ENCODE peak calls at places on chromosome 9, in six cellular contexts. T, X, P, Z, J and O are unnamed samples.

GRCh38 chr9:95053611-95054440 is 263.7 kb downstream of the FANCC start:
- DNase-seq in T (no peak), X (no peak), P (no peak), Z (no peak), J (peak), O (no peak)

GRCh38 chr9:125235805-125236534 is 5.2 kb downstream of the HSPA5 start:
- DNase-seq in T (no peak), X (no peak), P (no peak), Z (no peak), J (no peak), O (peak)

GRCh38 chr9:114666441-114666840 is 8.8 kb upstream of the TEX53 start:
- DNase-seq in T (no peak), X (no peak), P (no peak), Z (no peak), J (no peak), O (no peak)

GRCh38 chr9:117677578-117677977 is 26.6 kb upstream of the TLR4 start:
- DNase-seq in T (no peak), X (no peak), P (no peak), Z (no peak), J (no peak), O (no peak)

GRCh38 chr9:34896112-34896511 is 62.0 kb upstream of the PHF24 start:
- DNase-seq in T (peak), X (no peak), P (no peak), Z (no peak), J (no peak), O (no peak)

GRCh38 chr9:97307091-97307490 is 368 bp upstream of the CCDC180 start:
- DNase-seq in T (no peak), X (no peak), P (peak), Z (peak), J (peak), O (peak)

GRCh38 chr9:7286101-7286500 is 513.5 kb downstream of the DMAC1 start:
- DNase-seq in T (no peak), X (no peak), P (no peak), Z (no peak), J (no peak), O (no peak)

GRCh38 chr9:131923132-131923671 is 156.5 kb downstream of the MED27 start:
- DNase-seq in T (no peak), X (no peak), P (no peak), Z (no peak), J (no peak), O (no peak)